ENCODE peak calls at places on chromosomes 13 and 19, in ten cellular contexts. L is HCT116, A is PC-3, M is fibroblast of lung, X is SK-N-SH, J is neural progenitor cell, C is OCI-LY7, V is H9, I is hepatocyte, E is A549. S is an unnamed sample.

GRCh38 chr13:38542601-38543000 is 144.3 kb upstream of the FREM2 start:
- DNase-seq in L (no peak), A (peak), M (no peak), X (no peak), J (no peak), C (no peak), V (no peak), I (no peak), E (no peak), S (no peak)

GRCh38 chr19:38455031-38455430 is 21.5 kb downstream of the RYR1 start:
- DNase-seq in L (no peak), A (peak), M (peak), X (no peak), J (peak), C (peak), V (no peak), I (peak), E (no peak), S (peak)

GRCh38 chr13:49641810-49642291 is 13.5 kb downstream of the ARL11 start:
- DNase-seq in L (no peak), A (peak), M (peak), X (no peak), J (no peak), C (no peak), V (no peak), I (peak), E (no peak), S (peak)

GRCh38 chr19:862529-863304 is 3.3 kb downstream of the CFD start:
- DNase-seq in L (no peak), A (no peak), M (peak), X (peak), J (peak), C (peak), V (peak), I (peak), E (peak), S (peak)

GRCh38 chr13:20711301-20712044 is 8.0 kb downstream of the IL17D start:
- DNase-seq in L (no peak), A (no peak), M (no peak), X (no peak), J (peak), C (no peak), V (peak), I (no peak), E (peak), S (peak)

GRCh38 chr19:35642798-35643254 is 1.3 kb downstream of the ETV2 start:
- DNase-seq in L (no peak), A (no peak), M (no peak), X (no peak), J (peak), C (peak), V (no peak), I (no peak), E (no peak), S (no peak)

GRCh38 chr13:88751994-88752393 is 1080.8 kb downstream of the SLITRK5 start:
- DNase-seq in L (no peak), A (no peak), M (no peak), X (no peak), J (no peak), C (no peak), V (no peak), I (no peak), E (no peak), S (no peak)

GRCh38 chr19:53818756-53819155 is 5.4 kb downstream of the NLRP12 start:
- DNase-seq in L (no peak), A (no peak), M (no peak), X (no peak), J (no peak), C (no peak), V (peak), I (no peak), E (no peak), S (peak)

GRCh38 chr13:113918580-113918979 is 54.7 kb upstream of the GAS6 start:
- DNase-seq in L (no peak), A (no peak), M (no peak), X (no peak), J (no peak), C (no peak), V (peak), I (no peak), E (no peak), S (no peak)

GRCh38 chr13:113915786-113916329 is 52.0 kb upstream of the GAS6 start:
- DNase-seq in L (no peak), A (no peak), M (no peak), X (no peak), J (no peak), C (no peak), V (peak), I (no peak), E (no peak), S (no peak)

GRCh38 chr13:113917523-113918371 is 53.9 kb upstream of the GAS6 start:
- DNase-seq in L (no peak), A (no peak), M (no peak), X (no peak), J (no peak), C (no peak), V (peak), I (no peak), E (no peak), S (no peak)

GRCh38 chr13:113916330-113916815 is 52.5 kb upstream of the GAS6 start:
- DNase-seq in L (no peak), A (no peak), M (peak), X (no peak), J (no peak), C (no peak), V (peak), I (no peak), E (peak), S (no peak)

GRCh38 chr13:113917096-113917495 is 53.2 kb upstream of the GAS6 start:
- DNase-seq in L (no peak), A (no peak), M (no peak), X (no peak), J (no peak), C (no peak), V (no peak), I (no peak), E (no peak), S (no peak)
- H3K4me2 ChIP-seq in L (no peak), A (no peak), M (no peak), X (no peak), J (no peak), C (no peak), V (no peak), I (no peak), E (no peak), S (no peak)

DNA sequence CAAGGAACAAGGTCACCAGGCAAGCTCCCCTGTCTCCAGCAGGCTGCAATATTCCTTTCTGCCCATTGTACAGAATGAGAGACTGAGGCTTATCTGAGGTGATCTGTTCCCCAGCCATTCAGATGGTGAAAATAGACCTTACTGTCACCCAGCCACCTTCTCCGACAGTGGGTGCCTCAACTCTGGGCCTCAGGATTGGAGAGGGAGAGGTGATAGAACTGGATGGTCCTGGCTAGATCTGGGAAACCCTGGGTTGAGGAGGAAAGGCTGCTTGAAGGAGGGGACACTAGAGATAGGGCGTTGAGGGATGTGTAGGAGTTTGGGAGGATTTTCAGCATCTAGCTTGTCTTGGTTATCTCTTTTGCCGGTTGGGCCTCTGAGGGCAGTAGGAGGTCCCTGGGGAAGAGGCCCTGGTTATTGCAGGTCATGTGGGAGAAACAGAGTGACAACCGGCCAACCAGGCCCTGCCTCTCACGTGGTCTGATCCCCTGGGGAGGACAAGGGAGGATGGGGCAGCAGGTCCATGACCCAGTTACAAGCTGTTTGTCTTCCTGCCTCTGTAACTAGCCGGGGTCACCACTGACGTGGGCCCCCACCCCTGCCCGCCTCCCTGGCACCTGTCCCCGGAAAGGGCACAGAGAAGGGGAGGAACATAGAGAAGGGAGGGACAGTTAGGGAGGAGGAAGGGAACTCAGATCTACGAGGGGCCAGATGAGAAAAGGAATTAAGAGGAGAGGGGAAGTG is 8.2 kb downstream of the NFIC start:
- DNase-seq in L (no peak), A (no peak), M (peak), X (peak), J (no peak), C (no peak), V (no peak), I (no peak), E (no peak), S (no peak)
- H3K27ac ChIP-seq in L (no peak), A (no peak), M (peak), X (peak), J (no peak), C (no peak), V (no peak), I (no peak), E (no peak), S (no peak)

DNA sequence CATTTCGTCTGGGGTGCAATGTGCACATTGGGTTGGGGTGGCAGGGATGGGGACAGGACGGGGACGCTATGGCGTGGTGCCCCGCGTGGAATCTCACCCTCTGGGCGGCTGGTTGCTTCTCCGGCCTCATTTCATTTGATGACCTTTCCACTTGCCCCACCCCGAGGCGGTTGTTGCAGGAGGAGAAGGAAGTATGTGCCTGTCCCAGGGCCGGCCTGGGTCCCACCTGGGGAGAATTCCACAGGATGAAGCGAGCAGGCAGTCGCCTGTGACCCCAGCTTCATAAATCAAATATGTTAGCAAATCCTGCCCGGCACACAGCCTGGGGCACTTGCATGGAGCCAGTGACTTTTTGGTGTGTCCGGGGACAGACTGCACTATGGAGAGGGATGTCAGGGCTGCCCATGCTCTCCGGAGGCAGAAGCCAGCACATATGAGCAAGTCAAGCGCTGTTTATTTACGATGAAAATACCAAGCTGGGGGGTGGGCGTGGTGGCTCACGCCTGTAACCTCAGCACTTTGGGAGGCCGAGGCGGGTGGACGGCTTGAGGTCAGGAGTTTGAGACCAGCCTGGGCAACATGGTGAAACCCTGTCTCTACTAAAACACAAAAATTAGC is 19.7 kb upstream of the ZBTB7A start:
- DNase-seq in L (no peak), A (no peak), M (no peak), X (no peak), J (no peak), C (no peak), V (no peak), I (no peak), E (peak), S (no peak)
- H3K4me2 ChIP-seq in L (peak), A (no peak), M (no peak), X (no peak), J (no peak), C (no peak), V (no peak), I (no peak), E (no peak), S (no peak)

DNA sequence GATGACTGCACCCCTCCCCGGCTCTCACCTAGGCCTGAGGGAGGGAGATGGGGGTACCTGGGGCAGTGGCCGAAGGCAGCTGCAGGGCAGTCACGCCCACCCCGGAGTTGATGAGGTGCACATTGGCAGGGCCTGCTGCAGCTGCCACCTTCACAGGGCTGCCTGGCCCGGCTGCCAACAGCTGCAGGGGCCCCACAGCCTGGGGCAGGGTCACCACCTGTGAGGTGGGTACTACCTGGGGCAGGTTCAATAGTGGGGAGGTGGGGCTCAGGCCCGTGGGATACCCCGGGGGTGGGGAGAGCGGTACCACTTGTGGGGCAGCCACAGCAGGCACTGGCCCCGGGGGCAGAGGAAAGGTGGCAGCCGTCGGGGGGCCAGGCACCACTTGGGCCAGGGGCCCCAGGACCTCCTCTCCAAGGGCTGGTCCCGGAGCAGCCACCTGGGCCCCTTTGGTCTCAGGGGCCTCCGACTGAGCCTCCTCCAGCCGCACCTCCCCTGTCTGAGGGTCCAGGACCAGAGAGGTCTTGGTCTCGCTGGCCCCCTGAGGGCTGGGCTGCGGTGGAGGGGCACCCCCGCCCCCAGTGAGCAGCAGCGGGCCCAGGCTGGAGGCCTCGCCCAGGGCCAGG is 2.6 kb downstream of the SIX5 start:
- DNase-seq in L (no peak), A (no peak), M (no peak), X (peak), J (no peak), C (no peak), V (peak), I (no peak), E (no peak), S (no peak)
- H3K27ac ChIP-seq in L (peak), A (no peak), M (peak), X (no peak), J (no peak), C (no peak), V (no peak), I (peak), E (peak), S (peak)

DNA sequence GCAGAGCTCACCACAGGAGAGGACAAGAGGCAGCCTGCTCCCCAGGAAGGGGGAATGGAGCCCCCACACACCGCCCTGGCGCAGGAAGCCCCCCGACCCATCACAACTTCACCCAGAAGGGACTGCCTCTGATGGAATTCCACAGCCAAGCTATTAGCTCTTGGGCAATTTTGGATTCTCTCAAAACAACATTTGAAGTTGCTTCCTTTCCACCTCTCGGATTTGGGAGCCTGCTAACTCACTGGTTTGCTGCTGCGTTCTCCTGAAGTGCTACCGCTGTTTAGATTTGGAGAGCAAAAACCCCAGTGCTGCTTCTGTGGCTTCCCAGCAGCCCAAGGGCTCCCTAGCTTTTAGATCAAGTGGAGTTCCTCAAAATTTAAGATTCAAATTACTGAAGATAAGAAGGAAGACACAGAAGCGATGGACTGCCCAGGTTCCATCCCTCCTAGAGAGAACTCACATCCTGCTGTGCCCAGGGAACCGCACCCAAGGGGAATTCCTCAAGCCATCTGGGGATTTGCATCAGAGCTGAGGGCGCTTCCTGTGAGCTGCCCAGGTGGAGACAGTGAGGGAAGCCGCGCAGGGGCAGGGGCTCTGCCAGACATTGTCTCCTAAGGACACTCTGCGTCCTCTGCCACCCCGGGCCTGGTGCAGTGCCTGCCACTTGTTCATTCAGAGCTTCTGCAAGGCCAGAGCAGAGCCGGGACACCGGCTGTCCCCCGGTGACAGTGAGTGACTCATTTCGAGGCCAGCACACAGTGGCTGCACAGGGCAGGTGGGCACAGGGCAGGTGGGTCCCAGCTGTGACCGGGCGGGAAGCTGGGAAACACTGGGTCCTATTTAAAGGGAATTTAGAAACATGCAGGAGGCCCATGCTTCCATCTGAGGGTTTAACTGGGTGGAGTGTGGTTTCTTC is 45.5 kb downstream of the COL4A1 start:
- DNase-seq in L (no peak), A (no peak), M (no peak), X (no peak), J (peak), C (no peak), V (peak), I (no peak), E (no peak), S (peak)
- H3K4me2 ChIP-seq in L (no peak), A (no peak), M (no peak), X (no peak), J (peak), C (no peak), V (no peak), I (peak), E (no peak), S (no peak)

DNA sequence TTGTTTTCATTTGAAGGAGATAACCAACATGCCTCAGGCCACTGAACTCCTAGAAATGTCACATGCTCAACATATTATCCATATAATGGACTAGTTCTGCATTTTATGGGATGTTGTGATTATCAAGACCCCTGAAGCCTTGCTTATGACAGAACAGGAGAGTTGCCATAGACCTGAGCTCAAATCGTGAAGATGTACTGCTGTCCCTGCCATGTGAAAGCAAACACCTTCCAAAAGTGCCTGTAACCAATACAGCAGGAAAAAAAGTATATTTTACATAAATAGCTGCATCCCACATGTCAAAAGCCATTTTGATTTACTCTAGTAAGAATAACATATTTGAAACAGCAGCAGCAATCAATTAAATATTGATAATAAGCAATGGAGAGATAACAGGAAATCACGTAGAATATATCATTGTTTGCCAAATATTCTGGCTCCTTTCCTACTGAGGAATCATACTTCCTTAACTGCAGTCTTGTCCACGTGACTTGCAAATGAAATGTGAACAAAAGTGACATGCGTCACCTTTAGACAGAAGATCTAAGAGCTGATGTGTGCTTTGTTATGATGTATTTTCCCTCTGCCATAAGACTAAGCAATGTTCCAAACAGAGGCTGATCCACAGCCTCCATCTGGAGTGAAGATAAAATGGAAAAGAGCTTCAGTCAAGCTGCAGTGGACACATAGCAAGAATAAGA is 33.5 kb downstream of the SLC25A30 start:
- DNase-seq in L (no peak), A (no peak), M (no peak), X (no peak), J (no peak), C (no peak), V (no peak), I (no peak), E (no peak), S (no peak)
- H3K27ac ChIP-seq in L (no peak), A (no peak), M (no peak), X (no peak), J (no peak), C (no peak), V (no peak), I (no peak), E (no peak), S (no peak)

S was measured in mesendoderm.